ENCODE peak calls at places on chromosome 18, in eight cellular contexts. E is astrocyte; X is GM23338; R is naive thymus-derived CD4-positive, alpha-beta T cell; V is lung; K is AG04450; W is lower lobe of right lung; M is right cardiac atrium. Z is an unnamed sample. For H3K27me3, the result is how much of the 10 kb centered on the place peaks cover.

GRCh38 chr18:35581555-35582309 is at the start of gene GALNT1:
- DNase-seq in R (peak), X (peak), K (no peak), E (no peak), M (peak), W (peak), V (no peak), Z (peak)

GRCh38 chr18:3873211-3873610 is 423.2 kb downstream of the TGIF1 start:
- DNase-seq in X (no peak), M (no peak), E (no peak), R (no peak), K (no peak), W (no peak), V (no peak), Z (no peak)

GRCh38 chr18:47847635-47848034 is 82.8 kb downstream of the SMAD2 start:
- DNase-seq in R (no peak), E (no peak), V (no peak), K (no peak), M (no peak), X (no peak), W (no peak), Z (no peak)

GRCh38 chr18:5543854-5544389 is at the start of gene EPB41L3:
- DNase-seq in E (peak), K (no peak), R (no peak), X (peak), W (peak), V (no peak), M (peak), Z (peak)

GRCh38 chr18:79950440-79951341 is 762 bp downstream of the SLC66A2 start:
- DNase-seq in R (peak), K (no peak), M (no peak), V (no peak), W (peak), E (no peak), X (peak), Z (peak)

GRCh38 chr18:36633961-36634412 is 194.8 kb downstream of the TPGS2 start:
- DNase-seq in X (peak), V (no peak), R (no peak), M (no peak), W (no peak), K (no peak), E (no peak), Z (no peak)

GRCh38 chr18:68438983-68439382 is 275.9 kb downstream of the TMX3 start:
- DNase-seq in X (peak), R (no peak), M (no peak), W (no peak), E (peak), K (no peak), V (no peak), Z (no peak)

GRCh38 chr18:60549338-60549960 is 176.9 kb upstream of the MC4R start:
- DNase-seq in R (no peak), M (no peak), V (no peak), E (peak), W (no peak), K (peak), X (peak), Z (no peak)

GRCh38 chr18:50775207-50775606 is 44.6 kb downstream of the MRO start:
- DNase-seq in W (no peak), X (peak), R (no peak), V (no peak), K (no peak), M (no peak), E (no peak), Z (no peak)

GRCh38 chr18:63119647-63120046 is 199.9 kb downstream of the BCL2 start:
- DNase-seq in R (no peak), E (peak), M (no peak), W (no peak), V (no peak), K (no peak), X (peak), Z (no peak)

GRCh38 chr18:49094979-49095632 is 144.3 kb upstream of the SMAD7 start:
- DNase-seq in V (no peak), M (no peak), X (no peak), W (no peak), R (no peak), K (peak), E (peak), Z (no peak)

GRCh38 chr18:666177-666576 is 8.7 kb downstream of the TYMS start:
- DNase-seq in W (no peak), V (no peak), R (no peak), K (no peak), X (peak), M (no peak), E (no peak), Z (no peak)

GRCh38 chr18:76098728-76099514 is 396.1 kb downstream of the ZNF516 start:
- DNase-seq in M (no peak), V (no peak), R (no peak), X (no peak), K (no peak), W (no peak), E (no peak), Z (no peak)
- H3K27ac ChIP-seq in M (no peak), V (no peak), R (no peak), X (no peak), K (no peak), W (no peak), E (no peak), Z (no peak)

DNA sequence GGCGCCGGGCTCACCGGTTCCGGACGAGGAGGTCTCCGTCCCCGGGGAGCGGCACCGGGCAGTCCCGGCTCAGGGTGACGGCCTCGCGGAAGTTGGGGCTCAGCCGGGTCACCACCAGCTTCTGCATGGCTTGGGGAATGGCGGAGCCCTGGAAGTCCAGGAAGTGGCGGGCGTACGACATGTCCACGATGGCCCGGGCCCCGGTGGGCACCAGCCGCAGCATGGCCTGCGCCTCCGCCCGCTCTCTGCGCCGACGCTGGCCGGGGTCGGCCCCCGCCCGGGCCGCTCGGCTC is 157 bp downstream of the PTGR3 start:
- DNase-seq in R (no peak), W (no peak), E (no peak), X (no peak), V (peak), K (no peak), M (no peak), Z (peak)
- H3K27me3 ChIP-seq in R (under half), W (under half), E (under half), X (half or more), V (under half), K (under half), M (under half), Z (under half)

DNA sequence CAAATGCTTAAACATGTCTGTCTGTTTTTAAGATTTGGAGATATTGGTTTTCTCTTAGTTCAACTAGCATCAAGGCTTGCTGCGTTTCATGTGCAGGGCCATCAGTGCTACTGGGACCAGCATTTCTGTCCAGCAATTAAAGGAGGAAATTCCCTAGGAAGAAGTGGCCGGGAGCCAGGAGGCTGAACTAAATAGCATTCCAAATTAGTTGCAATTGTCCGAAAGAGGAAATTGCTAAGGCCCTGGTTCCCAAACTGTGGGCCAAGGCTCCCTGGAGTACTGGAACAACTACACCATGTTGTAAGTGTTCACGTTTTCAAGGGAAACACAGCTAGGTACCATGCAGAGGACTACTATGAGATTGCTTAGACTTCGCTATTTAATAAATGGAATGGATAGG is 257.9 kb downstream of the PTPRM start:
- DNase-seq in W (no peak), R (no peak), V (no peak), X (no peak), K (no peak), E (no peak), M (peak), Z (no peak)
- H3K27ac ChIP-seq in W (no peak), R (no peak), V (no peak), X (no peak), K (no peak), E (no peak), M (no peak), Z (no peak)

DNA sequence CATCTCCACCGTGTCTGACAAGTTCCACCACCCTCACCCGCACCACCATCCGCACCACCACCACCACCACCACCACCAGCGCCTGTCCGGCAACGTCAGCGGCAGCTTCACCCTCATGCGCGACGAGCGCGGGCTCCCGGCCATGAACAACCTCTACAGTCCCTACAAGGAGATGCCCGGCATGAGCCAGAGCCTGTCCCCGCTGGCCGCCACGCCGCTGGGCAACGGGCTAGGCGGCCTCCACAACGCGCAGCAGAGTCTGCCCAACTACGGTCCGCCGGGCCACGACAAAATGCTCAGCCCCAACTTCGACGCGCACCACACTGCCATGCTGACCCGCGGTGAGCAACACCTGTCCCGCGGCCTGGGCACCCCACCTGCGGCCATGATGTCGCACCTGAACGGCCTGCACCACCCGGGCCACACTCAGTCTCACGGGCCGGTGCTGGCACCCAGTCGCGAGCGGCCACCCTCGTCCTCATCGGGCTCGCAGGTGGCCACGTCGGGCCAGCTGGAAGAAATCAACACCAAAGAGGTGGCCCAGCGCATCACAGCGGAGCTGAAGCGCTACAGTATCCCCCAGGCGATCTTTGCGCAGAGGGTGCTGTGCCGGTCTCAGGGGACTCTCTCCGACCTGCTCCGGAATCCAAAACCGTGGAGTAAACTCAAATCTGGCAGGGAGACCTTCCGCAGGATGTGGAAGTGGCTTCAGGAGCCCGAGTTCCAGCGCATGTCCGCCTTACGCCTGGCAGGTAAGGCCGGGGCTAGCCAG is 1.2 kb downstream of the ONECUT2 start:
- DNase-seq in X (peak), K (no peak), M (no peak), E (no peak), V (no peak), R (peak), W (no peak), Z (no peak)
- H3K27me3 ChIP-seq in X (half or more), K (half or more), M (under half), E (half or more), V (under half), R (under half), W (half or more), Z (half or more)

DNA sequence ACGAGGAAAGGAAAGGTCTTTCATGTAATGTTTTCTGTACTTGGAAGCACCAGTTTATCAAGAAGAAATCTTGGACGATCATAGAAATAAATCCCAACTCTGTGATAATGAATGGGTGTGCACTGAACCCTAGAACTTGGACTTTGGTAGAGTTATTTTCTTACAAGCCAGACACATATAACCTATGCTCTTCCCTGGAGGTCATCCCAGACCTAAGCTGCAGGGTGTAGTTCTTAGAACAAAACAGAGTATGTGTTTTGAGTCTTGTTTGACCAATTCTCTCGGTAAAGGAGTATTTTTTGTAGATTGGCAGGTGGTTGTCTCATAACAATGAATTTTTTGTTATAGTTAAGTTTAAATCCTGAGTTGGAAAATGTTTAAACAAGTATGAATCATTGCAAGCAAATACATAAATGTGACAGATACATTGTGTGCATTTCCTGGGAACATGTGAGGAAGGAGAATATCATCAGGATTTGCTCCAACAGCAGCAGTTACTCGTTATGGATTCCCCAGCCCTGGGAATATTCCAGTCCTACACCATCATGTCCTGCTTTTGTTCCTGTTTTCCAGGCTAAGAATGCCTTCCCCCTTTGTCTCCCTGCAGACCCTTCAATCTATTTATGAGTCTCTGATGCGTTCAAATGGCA is 224.7 kb downstream of the NAPG start:
- DNase-seq in R (no peak), X (no peak), W (no peak), E (no peak), K (no peak), M (no peak), V (no peak), Z (no peak)
- H3K27ac ChIP-seq in R (no peak), X (no peak), W (no peak), E (no peak), K (no peak), M (no peak), V (no peak), Z (no peak)

GRCh38 chr18:22114526-22115321 is 54.7 kb upstream of the GATA6 start:
- DNase-seq in X (no peak), R (no peak), M (no peak), V (no peak), W (no peak), K (no peak), E (no peak), Z (no peak)
- H3K27me3 ChIP-seq in X (under half), R (under half), M (under half), V (under half), W (under half), K (under half), E (under half), Z (under half)

GRCh38 chr18:24138281-24138883 is 480 bp upstream of the CABYR start:
- DNase-seq in K (no peak), X (peak), W (no peak), R (no peak), V (no peak), E (no peak), M (no peak), Z (no peak)
- H3K27ac ChIP-seq in K (peak), X (peak), W (no peak), R (peak), V (no peak), E (peak), M (no peak), Z (no peak)

GRCh38 chr18:11581286-11581685 is 28.1 kb upstream of the SLC35G4 start:
- DNase-seq in R (no peak), W (no peak), K (no peak), M (no peak), E (no peak), V (no peak), X (no peak), Z (no peak)
- H3K27me3 ChIP-seq in R (under half), W (under half), K (under half), M (under half), E (under half), V (under half), X (under half), Z (under half)

GRCh38 chr18:44804033-44804432 is 123.3 kb downstream of the SETBP1 start:
- DNase-seq in V (no peak), E (no peak), K (no peak), M (no peak), X (no peak), W (no peak), R (no peak), Z (no peak)
- H3K27ac ChIP-seq in V (no peak), E (no peak), K (no peak), M (no peak), X (no peak), W (peak), R (no peak), Z (no peak)

GRCh38 chr18:22173928-22174301 is 4.5 kb downstream of the GATA6 start:
- DNase-seq in M (no peak), W (no peak), K (no peak), X (peak), V (no peak), R (no peak), E (no peak), Z (no peak)
- H3K27me3 ChIP-seq in M (under half), W (under half), K (under half), X (half or more), V (under half), R (under half), E (under half), Z (under half)

Z was measured in spleen.